ENCODE peak calls at places on chromosomes 7 and 10, in ten cellular contexts. V, P, O, I, J, F, Q, M, G and W are unnamed samples.
A peak's percentile ranks its signal among the peaks of the same experiment; 100 is the strongest.

GRCh38 chr7:7706556-7706955 is 11.9 kb downstream of the RPA3 start:
- DNase-seq in Q (no peak), M (no peak), O (peak; percentile 22), F (no peak), I (no peak), V (no peak), P (no peak), G (no peak), J (no peak), W (no peak)

GRCh38 chr7:8724080-8724718 is 290.8 kb downstream of the NXPH1 start:
- DNase-seq in M (no peak), G (no peak), V (no peak), O (no peak), I (peak; percentile 37), Q (peak; percentile 69), F (peak; percentile 86), J (peak; percentile 14), P (no peak), W (peak; percentile 55)

GRCh38 chr10:104256335-104257080 is 1.8 kb downstream of the GSTO1 start:
- DNase-seq in O (no peak), J (no peak), F (no peak), G (no peak), P (no peak), I (no peak), Q (no peak), M (no peak), V (no peak), W (no peak)

GRCh38 chr7:37320140-37320839 is 128.4 kb downstream of the ELMO1 start:
- DNase-seq in G (no peak), F (no peak), I (no peak), P (no peak), Q (no peak), M (no peak), V (no peak), O (no peak), J (peak; percentile 12), W (no peak)

GRCh38 chr10:95445223-95445836 is 115.8 kb downstream of the SORBS1 start:
- DNase-seq in M (no peak), Q (no peak), P (peak; percentile 60), J (peak; percentile 42), F (no peak), O (peak; percentile 81), V (peak; percentile 90), G (no peak), I (no peak), W (no peak)

GRCh38 chr7:112448376-112448775 is 1.9 kb upstream of the IFRD1 start:
- DNase-seq in Q (no peak), V (no peak), P (no peak), O (no peak), M (no peak), F (no peak), G (no peak), J (no peak), I (no peak), W (no peak)

GRCh38 chr10:14322531-14322930 is 8.2 kb downstream of the FRMD4A start:
- DNase-seq in V (no peak), F (no peak), Q (no peak), I (no peak), O (peak; percentile 13), G (no peak), P (no peak), J (no peak), M (no peak), W (no peak)

GRCh38 chr7:27219821-27220220 is 19.9 kb upstream of the HOXA13 start:
- DNase-seq in J (no peak), V (peak; percentile 50), F (no peak), Q (no peak), I (no peak), O (no peak), M (no peak), G (no peak), P (no peak), W (no peak)

GRCh38 chr10:65555192-65555591 is 1370.6 kb upstream of the LRRTM3 start:
- DNase-seq in J (no peak), G (no peak), P (no peak), F (no peak), O (no peak), I (no peak), Q (no peak), V (no peak), M (no peak), W (no peak)

GRCh38 chr10:31604141-31604540 is 285.1 kb downstream of the ZEB1 start:
- DNase-seq in G (no peak), I (no peak), Q (peak; percentile 15), F (no peak), O (peak; percentile 71), V (no peak), M (no peak), J (no peak), P (no peak), W (no peak)

GRCh38 chr7:50598455-50599343 is 33.5 kb upstream of the DDC start:
- DNase-seq in O (no peak), J (no peak), Q (no peak), M (no peak), F (no peak), G (no peak), V (no peak), P (no peak), I (no peak), W (no peak)

GRCh38 chr7:99407849-99408346 is 499 bp downstream of the PDAP1 start:
- DNase-seq in Q (peak; percentile 32), V (peak; percentile 85), I (no peak), J (peak; percentile 46), G (no peak), O (peak; percentile 82), M (no peak), P (peak; percentile 77), F (peak; percentile 40), W (no peak)

GRCh38 chr7:20141666-20142065 is 75.5 kb downstream of the MACC1 start:
- DNase-seq in P (no peak), O (no peak), J (no peak), F (no peak), V (no peak), G (no peak), Q (no peak), M (no peak), I (no peak), W (no peak)

GRCh38 chr10:21526952-21527633 is 1.6 kb upstream of the SKIDA1 start:
- DNase-seq in F (peak; percentile 63), O (peak; percentile 67), I (peak; percentile 65), J (peak; percentile 72), Q (peak; percentile 68), G (peak; percentile 48), M (peak; percentile 43), V (peak; percentile 67), P (no peak), W (no peak)

GRCh38 chr10:49750546-49750945 is 11.6 kb downstream of the OGDHL start:
- DNase-seq in J (no peak), F (no peak), M (no peak), G (no peak), P (no peak), I (no peak), V (peak; percentile 43), Q (no peak), O (no peak), W (peak; percentile 36)

GRCh38 chr7:101522021-101522420 is 107.1 kb downstream of the MYL10 start:
- DNase-seq in F (no peak), O (no peak), J (no peak), I (no peak), P (no peak), M (no peak), V (no peak), Q (no peak), G (no peak), W (no peak)

GRCh38 chr10:131662851-131663250 is 238.0 kb upstream of the PPP2R2D start:
- DNase-seq in F (no peak), J (no peak), P (no peak), I (no peak), G (no peak), O (no peak), V (no peak), M (no peak), Q (no peak), W (no peak)

GRCh38 chr10:5297466-5297865 is 67.3 kb upstream of the UCN3 start:
- DNase-seq in P (no peak), Q (no peak), V (peak; percentile 76), M (peak; percentile 40), J (no peak), O (peak; percentile 60), G (no peak), F (no peak), I (no peak), W (no peak)
- TF ChIP-seq CTCF in P (no peak), Q (no peak), V (peak; percentile 31), M (no peak), J (no peak), O (no peak), G (no peak), F (no peak), I (no peak), W (no peak)

DNA sequence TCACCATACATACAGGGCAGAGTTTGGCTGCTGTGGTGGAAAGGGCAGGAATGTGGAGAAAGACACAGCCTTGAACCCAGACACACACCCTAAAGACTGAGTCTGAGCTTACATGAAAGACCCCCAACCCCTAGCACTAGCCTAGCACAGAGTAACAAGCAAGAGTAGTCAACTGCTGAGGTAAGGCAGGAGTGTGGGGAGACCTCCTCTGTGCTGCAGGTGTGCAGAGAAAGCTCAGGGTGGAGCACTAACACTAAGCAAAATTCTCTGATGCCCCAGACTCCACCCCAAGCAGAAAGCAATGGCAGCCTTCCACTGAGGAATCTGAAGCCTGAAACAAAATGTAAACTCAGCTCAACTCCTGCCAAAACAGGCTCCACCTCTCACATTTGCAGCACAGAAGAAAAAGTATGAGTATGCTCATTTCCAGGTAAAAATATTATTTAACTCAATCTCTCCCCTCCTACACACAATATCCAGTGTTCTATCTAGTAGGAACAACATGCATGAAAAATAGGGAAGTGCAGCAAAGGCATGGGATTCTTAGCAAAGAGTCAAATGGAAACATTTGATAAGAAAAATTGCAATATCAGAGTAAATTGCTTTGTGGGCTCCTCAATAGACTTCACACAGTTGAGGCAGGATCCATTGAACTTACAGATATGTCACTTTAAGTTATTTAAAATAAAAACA is 151.1 kb downstream of the ANK3 start:
- DNase-seq in I (no peak), F (peak; percentile 62), M (no peak), Q (no peak), J (peak; percentile 35), P (no peak), O (peak; percentile 57), V (no peak), G (no peak), W (no peak)
- TF ChIP-seq CTCF in I (peak; percentile 76), F (peak; percentile 29), M (no peak), Q (no peak), J (peak; percentile 24), P (no peak), O (peak; percentile 49), V (peak; percentile 53), G (no peak), W (no peak)

DNA sequence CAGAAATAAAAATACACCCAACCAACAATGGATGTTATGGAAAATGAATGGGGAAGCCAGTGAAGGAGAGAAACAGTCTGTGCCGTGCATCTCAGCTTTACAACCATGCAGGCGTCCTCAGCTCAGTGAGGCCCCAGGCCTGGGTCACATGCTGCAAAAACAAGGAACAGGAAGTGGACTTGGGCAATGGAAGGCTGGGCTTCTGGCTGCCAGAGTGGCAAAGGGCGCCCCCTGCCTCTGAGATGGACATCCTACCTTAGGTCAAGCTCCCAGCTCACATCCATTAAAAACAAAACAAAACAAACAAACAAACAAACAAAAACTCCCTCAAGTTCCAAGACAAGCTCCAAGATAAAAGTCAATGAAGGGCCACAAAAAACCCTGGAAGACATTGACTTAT is 54.7 kb upstream of the AFAP1L2 start:
- DNase-seq in Q (peak; percentile 57), M (no peak), O (peak; percentile 17), P (no peak), F (no peak), I (peak; percentile 12), J (peak; percentile 71), V (no peak), G (no peak), W (no peak)
- TF ChIP-seq CTCF in Q (peak; percentile 51), M (no peak), O (peak; percentile 27), P (no peak), F (peak; percentile 41), I (peak; percentile 29), J (peak; percentile 36), V (peak; percentile 44), G (no peak), W (no peak)

GRCh38 chr10:123149162-123149567 is 1.2 kb downstream of the HMX2 start:
- DNase-seq in P (no peak), F (no peak), G (no peak), I (no peak), J (no peak), M (no peak), O (no peak), V (no peak), Q (no peak), W (no peak)
- TF ChIP-seq CTCF in P (no peak), F (no peak), G (no peak), I (no peak), J (no peak), M (no peak), O (no peak), V (no peak), Q (no peak), W (no peak)